ENCODE peak calls at places on chromosomes 16 and 17, in six cellular contexts. U is lower leg skin, S is HCT116, K is tibial nerve, J is K562, G is body of pancreas. X is an unnamed sample.

GRCh38 chr17:67528751-67529436 is 151.8 kb downstream of the PITPNC1 start:
- DNase-seq in U (peak; percentile 91), S (peak; percentile 84), K (peak; percentile 41), J (no peak), G (peak; percentile 94), X (peak; percentile 98)

GRCh38 chr16:3577302-3577752 is at the start of gene NLRC3:
- DNase-seq in U (no peak), S (no peak), K (no peak), J (no peak), G (no peak), X (no peak)

GRCh38 chr17:70073326-70073725 is 1.7 kb upstream of the KCNJ16 start:
- DNase-seq in U (no peak), S (no peak), K (no peak), J (no peak), G (no peak), X (no peak)

GRCh38 chr16:87409781-87410180 is 17.6 kb downstream of the MAP1LC3B start:
- DNase-seq in U (peak; percentile 69), S (no peak), K (no peak), J (no peak), G (no peak), X (no peak)

GRCh38 chr17:31389673-31390381 is 1.6 kb upstream of the RAB11FIP4 start:
- DNase-seq in U (peak; percentile 62), S (no peak), K (no peak), J (no peak), G (peak; percentile 8), X (no peak)

GRCh38 chr17:42221886-42222745 is 27.8 kb upstream of the GHDC start:
- DNase-seq in U (peak; percentile 82), S (peak; percentile 7), K (no peak), J (peak; percentile 59), G (peak; percentile 30), X (peak; percentile 61)

GRCh38 chr16:80197790-80198201 is 343.0 kb upstream of the DYNLRB2 start:
- DNase-seq in U (no peak), S (no peak), K (no peak), J (no peak), G (no peak), X (peak; percentile 19)

GRCh38 chr17:29826045-29826692 is 103.9 kb downstream of the SSH2 start:
- DNase-seq in U (no peak), S (no peak), K (no peak), J (no peak), G (no peak), X (no peak)

GRCh38 chr17:74987909-74988711 is 678 bp downstream of the CDR2L start:
- DNase-seq in U (peak; percentile 97), S (no peak), K (peak; percentile 73), J (peak; percentile 70), G (peak; percentile 76), X (no peak)

GRCh38 chr17:45235071-45236001 is 13.7 kb downstream of the FMNL1 start:
- DNase-seq in U (peak; percentile 94), S (peak; percentile 54), K (peak; percentile 67), J (peak; percentile 74), G (peak; percentile 74), X (no peak)

GRCh38 chr17:37446027-37446426 is 39.3 kb downstream of the TADA2A start:
- DNase-seq in U (no peak), S (peak; percentile 84), K (no peak), J (no peak), G (no peak), X (no peak)

GRCh38 chr16:20382202-20382948 is 22.2 kb downstream of the PDILT start:
- DNase-seq in U (no peak), S (no peak), K (no peak), J (no peak), G (no peak), X (no peak)

GRCh38 chr16:22373662-22374310 is 633 bp downstream of the CDR2 start:
- DNase-seq in U (peak; percentile 88), S (no peak), K (peak; percentile 27), J (peak; percentile 22), G (peak; percentile 71), X (peak; percentile 13)

GRCh38 chr16:12573730-12574383 is 229.8 kb downstream of the CPPED1 start:
- DNase-seq in U (peak; percentile 88), S (peak; percentile 52), K (no peak), J (peak; percentile 87), G (no peak), X (peak; percentile 62)

GRCh38 chr17:66777689-66778225 is 57.2 kb upstream of the CACNG5 start:
- DNase-seq in U (no peak), S (no peak), K (no peak), J (no peak), G (no peak), X (no peak)

GRCh38 chr16:74813109-74813641 is 38.6 kb upstream of the FA2H start:
- DNase-seq in U (peak; percentile 91), S (peak; percentile 76), K (peak; percentile 51), J (peak; percentile 88), G (peak; percentile 90), X (peak; percentile 83)

GRCh38 chr16:49859139-49859947 is 3.4 kb upstream of the ZNF423 start:
- DNase-seq in U (peak; percentile 92), S (no peak), K (no peak), J (no peak), G (peak; percentile 75), X (no peak)

GRCh38 chr16:69672998-69673713 is 53.2 kb downstream of the NQO1 start:
- DNase-seq in U (no peak), S (no peak), K (no peak), J (no peak), G (no peak), X (no peak)

GRCh38 chr17:51352798-51353197 is 92.5 kb downstream of the UTP18 start:
- DNase-seq in U (no peak), S (no peak), K (no peak), J (no peak), G (no peak), X (no peak)

GRCh38 chr17:39271546-39271945 is 45.8 kb upstream of the STAC2 start:
- DNase-seq in U (no peak), S (no peak), K (no peak), J (no peak), G (no peak), X (no peak)

GRCh38 chr17:47789611-47790520 is 31.7 kb downstream of the OSBPL7 start:
- DNase-seq in U (peak; percentile 87), S (no peak), K (no peak), J (peak; percentile 71), G (peak; percentile 67), X (no peak)

GRCh38 chr16:27311449-27311831 is 2.3 kb upstream of the IL4R start:
- DNase-seq in U (peak; percentile 81), S (no peak), K (no peak), J (no peak), G (no peak), X (no peak)

GRCh38 chr17:35081638-35082037 is 18.1 kb upstream of the RFFL start:
- DNase-seq in U (no peak), S (no peak), K (no peak), J (no peak), G (no peak), X (no peak)

GRCh38 chr16:1532081-1532760 is 1.2 kb upstream of the TMEM204 start:
- DNase-seq in U (peak; percentile 93), S (no peak), K (peak; percentile 67), J (no peak), G (peak; percentile 59), X (no peak)

GRCh38 chr16:1532771-1533170 is 695 bp upstream of the TMEM204 start:
- DNase-seq in U (no peak), S (no peak), K (no peak), J (no peak), G (no peak), X (no peak)

GRCh38 chr16:1530349-1530882 is 3.0 kb upstream of the TMEM204 start:
- DNase-seq in U (no peak), S (no peak), K (no peak), J (no peak), G (no peak), X (no peak)

GRCh38 chr16:1531638-1531910 is 1.9 kb upstream of the TMEM204 start:
- DNase-seq in U (no peak), S (no peak), K (no peak), J (no peak), G (no peak), X (no peak)

DNA sequence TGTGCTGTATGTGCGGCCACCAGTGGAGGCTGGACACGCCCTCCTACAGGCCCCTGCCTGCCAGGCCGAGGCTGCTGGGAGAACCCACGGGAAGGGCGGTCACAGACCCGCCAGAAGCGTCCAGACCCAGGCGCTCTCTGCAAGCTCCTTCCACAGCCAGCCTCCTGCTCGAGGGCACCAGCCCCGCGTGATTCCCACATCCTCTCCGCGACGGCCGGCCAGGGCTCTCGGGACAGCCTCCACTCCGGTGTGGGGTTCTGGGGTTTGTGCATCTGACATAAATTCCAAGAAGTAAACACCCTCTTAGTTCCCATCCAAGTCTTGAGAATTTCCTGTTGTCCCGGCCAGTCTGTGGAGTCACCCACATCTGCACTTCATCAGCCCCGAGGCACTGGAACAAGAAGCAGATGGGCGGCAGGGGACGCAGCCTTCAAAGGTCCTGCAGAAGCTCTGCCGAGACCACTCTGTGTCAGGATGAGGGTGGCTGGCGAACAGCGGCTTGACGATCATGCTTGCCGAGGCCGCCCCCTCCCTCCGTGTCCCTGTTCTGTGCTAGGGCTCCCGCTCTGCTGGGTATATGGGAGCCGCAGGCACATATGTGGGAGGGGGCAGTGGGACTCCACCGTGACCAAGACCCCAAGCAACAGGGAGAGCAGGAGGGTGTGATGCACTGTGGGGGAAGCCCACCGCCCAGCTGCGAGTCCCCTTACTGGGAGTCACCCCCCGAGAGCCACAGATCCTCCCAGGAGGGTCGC is 2.4 kb upstream of the TMEM204 start:
- DNase-seq in U (peak; percentile 93), S (no peak), K (peak; percentile 52), J (no peak), G (peak; percentile 47), X (no peak)
- TF ChIP-seq POLR2A in U (no peak), S (no peak), K (peak; percentile 22), J (no peak), G (peak; percentile 45), X (no peak)

GRCh38 chr16:2270070-2270462 is 2.1 kb upstream of the RNPS1 start:
- DNase-seq in U (no peak), S (no peak), K (no peak), J (no peak), G (no peak), X (no peak)
- TF ChIP-seq POLR2A in U (no peak), S (no peak), K (no peak), J (no peak), G (no peak), X (no peak)

GRCh38 chr17:59106463-59107305 is at the start of gene TRIM37:
- DNase-seq in U (peak; percentile 99), S (peak; percentile 100), K (peak; percentile 80), J (peak; percentile 97), G (peak; percentile 99), X (peak; percentile 96)
- TF ChIP-seq POLR2A in U (no peak), S (peak; percentile 84), K (peak; percentile 79), J (peak; percentile 88), G (peak; percentile 86), X (peak; percentile 69)

DNA sequence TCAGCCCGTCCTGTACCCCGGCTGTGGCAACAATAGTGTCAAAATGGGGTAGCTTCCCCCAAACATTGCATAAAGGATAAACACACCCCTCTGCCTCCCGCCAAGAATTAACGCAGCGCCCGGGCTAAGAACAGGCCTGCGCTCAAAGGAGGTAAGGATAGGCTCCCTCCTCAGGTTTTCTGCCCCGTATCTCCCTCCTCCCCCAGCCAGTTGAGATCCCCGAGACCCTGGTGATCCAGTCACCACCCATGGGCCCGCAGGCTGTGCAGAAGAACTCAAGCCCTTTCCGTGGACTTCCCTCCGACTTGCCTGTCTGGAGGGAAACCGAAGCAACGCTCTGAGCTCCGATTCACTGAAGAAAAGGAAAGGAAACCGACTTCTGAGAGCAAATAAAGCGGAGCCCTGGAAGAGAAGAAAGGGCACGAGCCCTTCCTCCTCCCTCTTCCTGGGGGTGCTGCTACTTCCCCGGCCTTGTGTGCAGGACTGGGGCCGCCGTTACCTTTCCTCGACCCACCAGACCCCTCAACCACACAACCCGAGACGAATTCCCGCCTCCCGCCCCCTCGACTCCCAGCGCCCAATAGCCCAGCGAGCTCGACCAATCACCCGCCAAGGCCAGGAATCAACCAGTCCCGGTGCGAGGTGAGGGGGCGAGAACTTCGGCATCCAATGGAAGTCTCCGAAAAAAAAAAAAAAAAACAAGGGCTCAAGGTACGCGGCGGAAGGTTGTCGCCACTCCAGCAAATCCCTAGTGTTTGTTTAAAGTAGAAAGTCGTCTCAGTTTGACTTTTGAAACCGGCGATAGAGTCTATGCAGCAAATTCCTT is at the start of gene BRIP1:
- DNase-seq in U (peak; percentile 98), S (peak; percentile 93), K (peak; percentile 82), J (peak; percentile 96), G (peak; percentile 94), X (peak; percentile 94)
- TF ChIP-seq POLR2A in U (no peak), S (no peak), K (no peak), J (peak; percentile 95), G (peak; percentile 61), X (no peak)

X was measured in H54.